ENCODE peak calls at places on chromosomes 6 and 20, in seven cellular contexts. P is HCT116, M is SK-N-SH, J is HepG2, X is H1, O is GM12878, R is K562. Q is an unnamed sample.

GRCh38 chr6:113718588-113718987 is 138.6 kb upstream of the MARCKS start:
- DNase-seq in P (no peak), M (no peak), J (no peak), X (no peak), O (no peak), R (no peak), Q (no peak)

GRCh38 chr6:68575765-68576439 is 59.2 kb upstream of the ADGRB3 start:
- DNase-seq in P (no peak), M (no peak), J (no peak), X (peak), O (no peak), R (peak), Q (peak)

GRCh38 chr6:55180258-55180657 is 5.9 kb downstream of the HCRTR2 start:
- DNase-seq in P (no peak), M (no peak), J (no peak), X (no peak), O (no peak), R (no peak), Q (no peak)

GRCh38 chr6:129672883-129673631 is 36.9 kb downstream of the ARHGAP18 start:
- DNase-seq in P (peak), M (no peak), J (peak), X (no peak), O (peak), R (no peak), Q (no peak)

GRCh38 chr20:31604567-31605030 is 490 bp upstream of the ID1 start:
- DNase-seq in P (no peak), M (no peak), J (peak), X (no peak), O (no peak), R (no peak), Q (no peak)

GRCh38 chr6:155706341-155706740 is 250.7 kb upstream of the NOX3 start:
- DNase-seq in P (no peak), M (no peak), J (peak), X (no peak), O (no peak), R (no peak), Q (no peak)

GRCh38 chr6:159184559-159184958 is 15.4 kb downstream of the FNDC1 start:
- DNase-seq in P (no peak), M (no peak), J (no peak), X (no peak), O (no peak), R (no peak), Q (no peak)

GRCh38 chr20:64058536-64058935 is 4.5 kb upstream of the TCEA2 start:
- DNase-seq in P (no peak), M (no peak), J (no peak), X (no peak), O (no peak), R (no peak), Q (no peak)

GRCh38 chr20:54110457-54110856 is 40.1 kb upstream of the BCAS1 start:
- DNase-seq in P (no peak), M (no peak), J (no peak), X (no peak), O (no peak), R (no peak), Q (no peak)

GRCh38 chr6:156423829-156424228 is 353.3 kb upstream of the ARID1B start:
- DNase-seq in P (no peak), M (no peak), J (no peak), X (no peak), O (no peak), R (peak), Q (no peak)

GRCh38 chr6:88989215-88989614 is 25.8 kb upstream of the RNGTT start:
- DNase-seq in P (peak), M (no peak), J (no peak), X (no peak), O (no peak), R (no peak), Q (no peak)

GRCh38 chr6:143964667-143965066 is 43.4 kb downstream of the PLAGL1 start:
- DNase-seq in P (no peak), M (no peak), J (no peak), X (no peak), O (no peak), R (peak), Q (no peak)

GRCh38 chr6:44198684-44199083 is 18.0 kb upstream of the MYMX start:
- DNase-seq in P (no peak), M (no peak), J (no peak), X (no peak), O (no peak), R (no peak), Q (no peak)

GRCh38 chr6:79946242-79946641 is 1.1 kb downstream of the ELOVL4 start:
- DNase-seq in P (no peak), M (peak), J (peak), X (no peak), O (no peak), R (no peak), Q (no peak)

GRCh38 chr20:18259730-18260129 is 28.6 kb upstream of the ZNF133 start:
- DNase-seq in P (no peak), M (no peak), J (no peak), X (no peak), O (no peak), R (no peak), Q (no peak)

GRCh38 chr20:37668166-37668565 is 25.7 kb upstream of the CTNNBL1 start:
- DNase-seq in P (no peak), M (no peak), J (no peak), X (no peak), O (no peak), R (no peak), Q (no peak)

GRCh38 chr6:151822252-151823111 is 15.0 kb downstream of the ESR1 start:
- DNase-seq in P (no peak), M (no peak), J (no peak), X (no peak), O (peak), R (no peak), Q (no peak)

DNA sequence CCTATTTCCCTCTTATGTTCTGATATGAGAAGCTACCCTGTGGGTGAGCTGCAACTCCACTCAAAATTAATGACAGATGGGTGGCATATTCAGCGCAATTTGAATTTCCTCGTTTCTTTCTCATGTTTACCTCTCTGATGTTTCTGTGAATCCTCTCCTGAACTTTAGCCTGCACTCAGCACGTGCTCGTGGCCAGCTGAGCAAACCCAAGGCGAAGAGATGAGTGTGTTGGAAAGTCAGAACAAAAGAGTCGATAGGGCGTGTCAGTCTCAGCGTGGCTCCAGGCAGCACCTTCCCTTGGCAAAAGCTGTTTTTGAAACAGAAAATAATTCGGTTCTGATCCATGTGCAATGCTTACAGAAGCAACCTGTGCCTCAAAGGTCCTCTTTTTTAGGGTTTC is 226.1 kb upstream of the GMDS start:
- DNase-seq in P (no peak), M (no peak), J (no peak), X (no peak), O (no peak), R (no peak), Q (no peak)
- TF ChIP-seq JUND in P (no peak), M (no peak), J (no peak), X (no peak), O (no peak), R (no peak), Q (no peak)

GRCh38 chr6:56692586-56693245 is 50.0 kb upstream of the DST start:
- DNase-seq in P (no peak), M (no peak), J (peak), X (no peak), O (no peak), R (no peak), Q (peak)

GRCh38 chr6:56695702-56696101 is 53.0 kb upstream of the DST start:
- DNase-seq in P (no peak), M (no peak), J (no peak), X (no peak), O (no peak), R (no peak), Q (no peak)

GRCh38 chr6:56691201-56691595 is 48.5 kb upstream of the DST start:
- DNase-seq in P (no peak), M (no peak), J (no peak), X (no peak), O (no peak), R (no peak), Q (no peak)

GRCh38 chr6:56693246-56693607 is 50.5 kb upstream of the DST start:
- DNase-seq in P (no peak), M (no peak), J (peak), X (no peak), O (no peak), R (no peak), Q (peak)

DNA sequence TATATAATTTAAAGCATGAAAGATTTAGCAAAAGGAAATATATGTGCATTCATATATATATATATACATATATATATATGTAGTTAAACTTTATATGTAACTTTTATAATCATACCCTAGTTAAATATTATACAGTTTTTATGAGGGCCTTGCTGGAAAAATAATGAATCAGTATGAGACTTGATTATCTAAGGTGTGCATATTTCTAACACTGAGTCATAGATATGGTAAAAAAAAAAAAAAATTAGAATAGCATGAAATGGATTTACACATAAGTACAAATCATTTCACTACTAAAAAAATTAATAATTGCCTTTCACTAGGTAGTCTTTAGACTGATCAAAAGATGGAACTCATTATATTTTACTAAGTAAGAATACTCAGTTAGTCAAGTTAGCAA is 51.3 kb upstream of the DST start:
- DNase-seq in P (no peak), M (no peak), J (no peak), X (no peak), O (no peak), R (no peak), Q (no peak)
- TF ChIP-seq JUND in P (peak), M (no peak), J (no peak), X (no peak), O (no peak), R (no peak), Q (no peak)

DNA sequence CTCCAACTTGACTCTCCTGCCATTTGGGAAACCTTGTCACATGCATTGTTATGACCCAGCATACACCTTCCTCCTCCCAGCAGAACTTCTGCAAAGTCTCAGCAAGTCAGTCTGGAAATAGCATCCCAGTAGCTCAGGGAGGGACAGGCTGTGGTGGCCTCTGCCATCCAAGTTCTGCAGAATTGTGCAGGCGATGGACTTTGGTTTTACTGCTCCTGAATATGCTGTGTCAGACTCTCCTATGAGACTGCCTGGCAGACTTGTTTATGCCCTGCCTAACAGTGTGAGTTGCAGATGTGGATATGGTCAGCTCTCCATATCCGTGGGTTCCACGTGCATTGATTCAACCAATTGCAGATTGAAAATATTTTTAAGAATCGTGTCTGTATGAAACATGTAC is 52.8 kb downstream of the SNRNP48 start:
- DNase-seq in P (no peak), M (no peak), J (no peak), X (no peak), O (no peak), R (no peak), Q (no peak)
- TF ChIP-seq JUND in P (no peak), M (no peak), J (no peak), X (no peak), O (no peak), R (no peak), Q (no peak)

GRCh38 chr6:12962529-12962928 is 246.0 kb downstream of the PHACTR1 start:
- DNase-seq in P (no peak), M (no peak), J (no peak), X (no peak), O (no peak), R (no peak), Q (peak)

GRCh38 chr6:12961761-12962160 is 245.2 kb downstream of the PHACTR1 start:
- DNase-seq in P (no peak), M (no peak), J (no peak), X (no peak), O (no peak), R (no peak), Q (no peak)

GRCh38 chr6:12962995-12963394 is 246.4 kb downstream of the PHACTR1 start:
- DNase-seq in P (no peak), M (no peak), J (no peak), X (no peak), O (no peak), R (no peak), Q (no peak)

GRCh38 chr6:12967686-12968085 is 251.1 kb downstream of the PHACTR1 start:
- DNase-seq in P (no peak), M (peak), J (no peak), X (no peak), O (no peak), R (no peak), Q (no peak)

GRCh38 chr6:12963566-12963965 is 247.0 kb downstream of the PHACTR1 start:
- DNase-seq in P (no peak), M (no peak), J (no peak), X (no peak), O (no peak), R (no peak), Q (no peak)
- TF ChIP-seq JUND in P (no peak), M (no peak), J (no peak), X (no peak), O (no peak), R (no peak), Q (no peak)

DNA sequence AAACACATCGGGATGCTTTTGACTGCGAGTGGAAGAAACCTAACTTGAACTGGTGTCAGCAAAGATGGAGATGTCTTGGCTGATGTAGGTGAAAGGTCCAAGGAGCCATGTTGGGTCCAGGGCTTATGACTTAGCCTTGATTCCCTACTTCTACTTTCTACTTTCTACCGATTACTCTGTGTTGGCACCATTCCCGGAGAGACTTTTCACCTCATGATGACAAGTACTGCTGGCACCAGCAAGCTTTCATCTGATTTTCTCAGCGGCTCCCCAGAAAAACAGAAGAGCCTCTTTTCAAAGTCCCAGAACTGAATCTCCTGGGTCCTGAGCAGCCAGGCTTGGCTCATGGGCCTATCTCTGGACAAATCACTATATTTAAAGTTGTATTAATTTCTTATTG is 4.9 kb upstream of the EDN3 start:
- DNase-seq in P (no peak), M (no peak), J (no peak), X (no peak), O (no peak), R (no peak), Q (no peak)
- TF ChIP-seq JUND in P (no peak), M (no peak), J (no peak), X (no peak), O (no peak), R (no peak), Q (no peak)